ENCODE peak calls at places on chromosomes 3 and 15, in four cellular contexts. One of them, this sample, is unnamed.

GRCh38 chr3:27681249-27681748 is 40.8 kb downstream of the EOMES start:
- DNase-seq in GM12878: peak
- DNase-seq in K562: peak
- DNase-seq in endothelial cell of umbilical vein: peak
- DNase-seq in this sample: peak

GRCh38 chr3:101829066-101829830 is 20.1 kb upstream of the NFKBIZ start:
- DNase-seq in K562: no peak
- DNase-seq in GM12878: no peak
- DNase-seq in endothelial cell of umbilical vein: no peak
- DNase-seq in this sample: peak

GRCh38 chr3:184337315-184337714 is at the start of gene FAM131A:
- DNase-seq in GM12878: no peak
- DNase-seq in endothelial cell of umbilical vein: peak
- DNase-seq in K562: no peak
- DNase-seq in this sample: peak

GRCh38 chr15:40308844-40309189 is 1.1 kb upstream of the PLCB2 start:
- DNase-seq in GM12878: no peak
- DNase-seq in endothelial cell of umbilical vein: no peak
- DNase-seq in K562: peak
- DNase-seq in this sample: no peak

GRCh38 chr3:8538904-8539303 is 37.3 kb downstream of the LMCD1 start:
- DNase-seq in K562: no peak
- DNase-seq in GM12878: no peak
- DNase-seq in endothelial cell of umbilical vein: no peak
- DNase-seq in this sample: peak

GRCh38 chr3:194474675-194475074 is 12.1 kb downstream of the ATP13A3 start:
- DNase-seq in endothelial cell of umbilical vein: no peak
- DNase-seq in K562: no peak
- DNase-seq in GM12878: no peak
- DNase-seq in this sample: peak

GRCh38 chr15:26644948-26645347 is 127.9 kb downstream of the GABRB3 start:
- DNase-seq in GM12878: no peak
- DNase-seq in endothelial cell of umbilical vein: no peak
- DNase-seq in K562: no peak
- DNase-seq in this sample: no peak

GRCh38 chr15:85792872-85793621 is 1.7 kb downstream of the KLHL25 start:
- DNase-seq in endothelial cell of umbilical vein: no peak
- DNase-seq in K562: no peak
- DNase-seq in GM12878: no peak
- DNase-seq in this sample: no peak

GRCh38 chr3:59268170-59268569 is 218.3 kb upstream of the CFAP20DC start:
- DNase-seq in GM12878: no peak
- DNase-seq in K562: no peak
- DNase-seq in endothelial cell of umbilical vein: no peak
- DNase-seq in this sample: peak

GRCh38 chr3:12759097-12759679 is at the start of gene TMEM40:
- DNase-seq in endothelial cell of umbilical vein: no peak
- DNase-seq in K562: no peak
- DNase-seq in GM12878: no peak
- DNase-seq in this sample: no peak

GRCh38 chr3:42101048-42101447 is 9.9 kb downstream of the TRAK1 start:
- DNase-seq in K562: no peak
- DNase-seq in endothelial cell of umbilical vein: peak
- DNase-seq in GM12878: no peak
- DNase-seq in this sample: peak

GRCh38 chr3:126552688-126553283 is 5.9 kb downstream of the C3orf22 start:
- DNase-seq in endothelial cell of umbilical vein: no peak
- DNase-seq in K562: no peak
- DNase-seq in GM12878: no peak
- DNase-seq in this sample: no peak

GRCh38 chr3:55724851-55725250 is 237.7 kb upstream of the WNT5A start:
- DNase-seq in endothelial cell of umbilical vein: no peak
- DNase-seq in K562: no peak
- DNase-seq in GM12878: peak
- DNase-seq in this sample: no peak

GRCh38 chr3:65995030-65995429 is 43.7 kb downstream of the MAGI1 start:
- DNase-seq in K562: no peak
- DNase-seq in endothelial cell of umbilical vein: peak
- DNase-seq in GM12878: no peak
- DNase-seq in this sample: peak

GRCh38 chr3:177624523-177625495 is 427.5 kb upstream of the TBL1XR1 start:
- DNase-seq in K562: no peak
- DNase-seq in GM12878: no peak
- DNase-seq in endothelial cell of umbilical vein: peak
- DNase-seq in this sample: no peak

GRCh38 chr15:100112636-100113305 is 229.0 kb downstream of the ADAMTS17 start:
- DNase-seq in GM12878: no peak
- DNase-seq in endothelial cell of umbilical vein: no peak
- DNase-seq in K562: no peak
- DNase-seq in this sample: no peak

GRCh38 chr3:98994128-98994762 is 92.8 kb upstream of the DCBLD2 start:
- DNase-seq in K562: peak
- DNase-seq in GM12878: no peak
- DNase-seq in endothelial cell of umbilical vein: peak
- DNase-seq in this sample: peak

GRCh38 chr3:86801921-86802320 is 189.0 kb downstream of the VGLL3 start:
- DNase-seq in K562: no peak
- DNase-seq in GM12878: no peak
- DNase-seq in endothelial cell of umbilical vein: no peak
- DNase-seq in this sample: peak

GRCh38 chr15:79053894-79054293 is 36.7 kb downstream of the RASGRF1 start:
- DNase-seq in endothelial cell of umbilical vein: no peak
- DNase-seq in GM12878: no peak
- DNase-seq in K562: no peak
- DNase-seq in this sample: no peak

GRCh38 chr15:63019539-63020109 is 22.9 kb upstream of the TPM1 start:
- DNase-seq in GM12878: no peak
- DNase-seq in K562: no peak
- DNase-seq in endothelial cell of umbilical vein: peak
- DNase-seq in this sample: peak

GRCh38 chr3:197404030-197404429 is 105.6 kb upstream of the DLG1 start:
- DNase-seq in K562: peak
- DNase-seq in GM12878: no peak
- DNase-seq in endothelial cell of umbilical vein: no peak
- DNase-seq in this sample: no peak

GRCh38 chr15:68330911-68331310 is 53.4 kb downstream of the FEM1B start:
- DNase-seq in K562: no peak
- DNase-seq in endothelial cell of umbilical vein: no peak
- DNase-seq in GM12878: no peak
- DNase-seq in this sample: no peak

GRCh38 chr15:52653451-52653964 is 25.7 kb downstream of the ATOSA start:
- DNase-seq in endothelial cell of umbilical vein: peak
- DNase-seq in GM12878: no peak
- DNase-seq in K562: peak
- DNase-seq in this sample: peak

GRCh38 chr15:66763186-66764066 is 61.4 kb downstream of the SMAD6 start:
- DNase-seq in GM12878: no peak
- DNase-seq in K562: no peak
- DNase-seq in endothelial cell of umbilical vein: peak
- DNase-seq in this sample: no peak
- TF ChIP-seq FOS in GM12878: no peak
- TF ChIP-seq FOS in K562: no peak
- TF ChIP-seq FOS in endothelial cell of umbilical vein: no peak
- TF ChIP-seq FOS in this sample: no peak

GRCh38 chr15:76174654-76175053 is 114.9 kb downstream of the TMEM266 start:
- DNase-seq in K562: no peak
- DNase-seq in endothelial cell of umbilical vein: no peak
- DNase-seq in GM12878: no peak
- DNase-seq in this sample: no peak
- TF ChIP-seq FOS in K562: no peak
- TF ChIP-seq FOS in endothelial cell of umbilical vein: no peak
- TF ChIP-seq FOS in GM12878: no peak
- TF ChIP-seq FOS in this sample: no peak

GRCh38 chr3:25033407-25034029 is 394.5 kb upstream of the RARB start:
- DNase-seq in endothelial cell of umbilical vein: peak
- DNase-seq in K562: peak
- DNase-seq in GM12878: no peak
- DNase-seq in this sample: peak

GRCh38 chr3:25021816-25022215 is 406.2 kb upstream of the RARB start:
- DNase-seq in GM12878: no peak
- DNase-seq in K562: no peak
- DNase-seq in endothelial cell of umbilical vein: peak
- DNase-seq in this sample: peak

DNA sequence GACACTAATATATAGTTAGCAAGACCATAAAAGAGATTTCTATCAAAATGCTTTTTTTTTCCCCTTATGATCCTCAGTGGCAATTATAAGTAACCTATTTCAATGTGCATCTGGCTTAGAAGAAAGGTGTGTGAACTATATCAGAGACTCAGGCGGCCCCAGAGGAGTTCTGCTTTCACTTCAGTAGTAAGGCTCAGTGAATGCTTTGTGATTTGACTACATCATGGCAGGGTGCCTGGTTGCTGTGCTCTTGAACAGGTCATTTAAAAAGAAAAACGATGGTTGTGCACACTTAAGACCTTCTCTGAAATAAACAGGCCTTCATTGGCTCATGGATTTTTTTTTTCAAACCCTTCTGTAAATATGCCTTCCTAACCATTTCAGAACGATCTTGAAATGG is 400.4 kb upstream of the RARB start:
- DNase-seq in endothelial cell of umbilical vein: no peak
- DNase-seq in GM12878: no peak
- DNase-seq in K562: no peak
- DNase-seq in this sample: no peak
- TF ChIP-seq FOS in endothelial cell of umbilical vein: no peak
- TF ChIP-seq FOS in GM12878: no peak
- TF ChIP-seq FOS in K562: no peak
- TF ChIP-seq FOS in this sample: no peak

GRCh38 chr3:186989429-186989828 is 59.1 kb downstream of the ST6GAL1 start:
- DNase-seq in endothelial cell of umbilical vein: no peak
- DNase-seq in GM12878: no peak
- DNase-seq in K562: no peak
- DNase-seq in this sample: no peak

GRCh38 chr3:186990282-186990681 is 60.0 kb downstream of the ST6GAL1 start:
- DNase-seq in K562: no peak
- DNase-seq in endothelial cell of umbilical vein: no peak
- DNase-seq in GM12878: no peak
- DNase-seq in this sample: no peak

GRCh38 chr3:186991470-186991869 is 61.1 kb downstream of the ST6GAL1 start:
- DNase-seq in endothelial cell of umbilical vein: no peak
- DNase-seq in K562: no peak
- DNase-seq in GM12878: no peak
- DNase-seq in this sample: no peak

GRCh38 chr3:186988806-186989205 is 58.5 kb downstream of the ST6GAL1 start:
- DNase-seq in endothelial cell of umbilical vein: no peak
- DNase-seq in K562: no peak
- DNase-seq in GM12878: no peak
- DNase-seq in this sample: no peak

GRCh38 chr3:186990878-186991308 is 60.6 kb downstream of the ST6GAL1 start:
- DNase-seq in endothelial cell of umbilical vein: no peak
- DNase-seq in GM12878: no peak
- DNase-seq in K562: no peak
- DNase-seq in this sample: peak
- TF ChIP-seq FOS in endothelial cell of umbilical vein: no peak
- TF ChIP-seq FOS in GM12878: no peak
- TF ChIP-seq FOS in K562: no peak
- TF ChIP-seq FOS in this sample: no peak

GRCh38 chr15:70343961-70344360 is 246.2 kb upstream of the TLE3 start:
- DNase-seq in K562: no peak
- DNase-seq in GM12878: no peak
- DNase-seq in endothelial cell of umbilical vein: no peak
- DNase-seq in this sample: no peak
- TF ChIP-seq FOS in K562: no peak
- TF ChIP-seq FOS in GM12878: no peak
- TF ChIP-seq FOS in endothelial cell of umbilical vein: no peak
- TF ChIP-seq FOS in this sample: no peak

GRCh38 chr3:109713288-109713687 is 375.9 kb upstream of the DPPA4 start:
- DNase-seq in endothelial cell of umbilical vein: no peak
- DNase-seq in K562: no peak
- DNase-seq in GM12878: no peak
- DNase-seq in this sample: no peak

GRCh38 chr3:109702252-109702651 is 364.9 kb upstream of the DPPA4 start:
- DNase-seq in endothelial cell of umbilical vein: no peak
- DNase-seq in GM12878: no peak
- DNase-seq in K562: no peak
- DNase-seq in this sample: peak

DNA sequence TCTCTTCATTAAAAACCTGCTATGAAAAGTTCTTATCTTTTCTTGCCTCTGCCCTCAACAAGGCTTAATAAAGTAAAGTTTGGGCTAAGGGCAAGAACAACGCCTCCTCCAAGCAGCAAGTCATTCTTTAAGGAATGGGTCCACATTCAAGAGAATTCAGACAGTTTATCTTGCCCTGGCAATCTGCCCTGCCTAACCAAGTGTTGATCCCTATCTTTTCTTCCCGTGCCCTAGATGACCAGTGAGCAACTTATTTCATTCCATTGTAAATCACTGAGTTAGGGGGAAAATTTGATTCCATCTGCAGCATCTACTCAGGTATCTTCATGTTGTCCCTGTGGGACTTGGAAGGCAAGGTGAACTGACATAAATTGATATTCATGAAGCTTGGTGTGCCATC is 370.3 kb upstream of the DPPA4 start:
- DNase-seq in K562: no peak
- DNase-seq in GM12878: no peak
- DNase-seq in endothelial cell of umbilical vein: no peak
- DNase-seq in this sample: no peak
- TF ChIP-seq FOS in K562: no peak
- TF ChIP-seq FOS in GM12878: no peak
- TF ChIP-seq FOS in endothelial cell of umbilical vein: no peak
- TF ChIP-seq FOS in this sample: no peak

DNA sequence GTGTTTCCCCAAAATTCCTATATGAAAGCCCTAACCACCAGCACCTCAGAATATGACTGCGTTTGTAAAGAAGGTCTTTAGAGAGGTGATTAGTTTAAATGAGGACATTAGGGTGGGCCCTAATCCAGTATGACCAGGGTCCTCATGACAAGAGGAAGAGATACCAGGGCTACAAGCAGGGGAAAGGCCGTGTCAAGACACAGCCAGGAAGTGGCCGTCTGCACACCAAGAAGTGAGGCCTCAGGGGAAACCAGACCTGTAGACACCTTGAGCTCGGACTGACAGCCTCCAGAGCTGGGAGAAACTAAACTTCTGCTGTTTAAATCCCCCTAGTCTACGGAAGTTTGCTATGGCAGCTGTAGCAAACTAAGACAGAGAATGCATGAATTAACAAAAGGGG is 14.2 kb downstream of the KIF7 start:
- DNase-seq in GM12878: no peak
- DNase-seq in K562: no peak
- DNase-seq in endothelial cell of umbilical vein: no peak
- DNase-seq in this sample: no peak
- TF ChIP-seq FOS in GM12878: no peak
- TF ChIP-seq FOS in K562: no peak
- TF ChIP-seq FOS in endothelial cell of umbilical vein: no peak
- TF ChIP-seq FOS in this sample: no peak

This sample was measured in IMR-90.